ENCODE peak calls at places on chromosomes 12 and 14, in six cellular contexts. T is left ventricle myocardium inferior, L is heart right ventricle, Y is DND-41, A is IMR-90, U is mammary epithelial cell. D is an unnamed sample.

GRCh38 chr12:10113085-10113484 is 14.3 kb upstream of the CLEC1A start:
- DNase-seq in T (no peak), L (no peak), Y (no peak), A (peak; percentile 43), U (no peak), D (no peak)

GRCh38 chr12:1279050-1279449 is 288.0 kb downstream of the ERC1 start:
- DNase-seq in T (no peak), L (no peak), Y (no peak), A (no peak), U (no peak), D (no peak)

GRCh38 chr12:93173178-93173957 is 204.4 kb upstream of the NUDT4 start:
- DNase-seq in T (no peak), L (no peak), Y (peak; percentile 15), A (peak; percentile 75), U (no peak), D (no peak)

GRCh38 chr12:50505945-50506344 is 1.2 kb downstream of the DIP2B start:
- DNase-seq in T (no peak), L (no peak), Y (no peak), A (no peak), U (peak; percentile 34), D (no peak)

GRCh38 chr14:21987937-21988336 is 314.3 kb upstream of the OR4E1 start:
- DNase-seq in T (no peak), L (no peak), Y (peak; percentile 32), A (peak; percentile 12), U (peak; percentile 19), D (no peak)

GRCh38 chr12:76041406-76041805 is 9.8 kb upstream of the PHLDA1 start:
- DNase-seq in T (no peak), L (no peak), Y (no peak), A (no peak), U (no peak), D (no peak)

GRCh38 chr12:66398931-66399625 is 96.8 kb downstream of the HELB start:
- DNase-seq in T (no peak), L (no peak), Y (no peak), A (peak; percentile 60), U (no peak), D (no peak)

GRCh38 chr14:94120667-94121335 is 8.6 kb downstream of the IFI27L2 start:
- DNase-seq in T (no peak), L (no peak), Y (no peak), A (peak; percentile 90), U (peak; percentile 81), D (no peak)

GRCh38 chr12:32043928-32044549 is 62.6 kb upstream of the BICD1 start:
- DNase-seq in T (no peak), L (no peak), Y (no peak), A (no peak), U (peak; percentile 26), D (no peak)

GRCh38 chr12:88237954-88238353 is 95.8 kb downstream of the TMTC3 start:
- DNase-seq in T (no peak), L (no peak), Y (no peak), A (peak; percentile 84), U (peak; percentile 82), D (no peak)

GRCh38 chr14:94344389-94344788 is 21.3 kb upstream of the SERPINA6 start:
- DNase-seq in T (no peak), L (no peak), Y (no peak), A (no peak), U (no peak), D (no peak)

GRCh38 chr12:53791735-53792326 is 40.1 kb upstream of the CISTR start:
- DNase-seq in T (no peak), L (no peak), Y (peak; percentile 21), A (no peak), U (peak; percentile 26), D (peak; percentile 26)

GRCh38 chr12:50676761-50677160 is 87.1 kb upstream of the ATF1 start:
- DNase-seq in T (no peak), L (no peak), Y (no peak), A (no peak), U (no peak), D (no peak)

GRCh38 chr12:46214668-46215429 is 54.0 kb downstream of the SLC38A1 start:
- DNase-seq in T (no peak), L (no peak), Y (peak; percentile 48), A (peak; percentile 36), U (no peak), D (peak; percentile 77)

GRCh38 chr12:92030618-92031017 is 115.0 kb downstream of the BTG1 start:
- DNase-seq in T (no peak), L (no peak), Y (peak; percentile 88), A (peak; percentile 24), U (peak; percentile 43), D (no peak)

GRCh38 chr14:97977711-97978261 is 1180.6 kb downstream of the VRK1 start:
- DNase-seq in T (peak; percentile 79), L (peak; percentile 83), Y (peak; percentile 95), A (no peak), U (peak; percentile 31), D (peak; percentile 82)

GRCh38 chr12:103728323-103728722 is 112.7 kb downstream of the NT5DC3 start:
- DNase-seq in T (no peak), L (no peak), Y (no peak), A (peak; percentile 42), U (no peak), D (no peak)

GRCh38 chr14:34640826-34641225 is 10.9 kb upstream of the SNX6 start:
- DNase-seq in T (no peak), L (no peak), Y (no peak), A (no peak), U (no peak), D (no peak)

GRCh38 chr14:58427289-58428010 is at the start of the genes KIAA0586 and TIMM9:
- DNase-seq in T (peak; percentile 96), L (peak; percentile 94), Y (peak; percentile 97), A (peak; percentile 99), U (peak; percentile 97), D (peak; percentile 95)

GRCh38 chr12:53596920-53597363 is 29.2 kb downstream of the ATF7 start:
- DNase-seq in T (no peak), L (no peak), Y (no peak), A (peak; percentile 59), U (no peak), D (no peak)

GRCh38 chr12:100468126-100468525 is 5.5 kb upstream of the NR1H4 start:
- DNase-seq in T (no peak), L (no peak), Y (no peak), A (no peak), U (no peak), D (no peak)

GRCh38 chr14:54138024-54138353 is 181.4 kb upstream of the BMP4 start:
- DNase-seq in T (no peak), L (no peak), Y (no peak), A (no peak), U (no peak), D (no peak)
- H3K4me3 ChIP-seq in T (no peak overlapping the region), L (no peak overlapping the region), Y (no peak overlapping the region), A (no peak overlapping the region), U (no peak overlapping the region), D (no peak overlapping the region)

DNA sequence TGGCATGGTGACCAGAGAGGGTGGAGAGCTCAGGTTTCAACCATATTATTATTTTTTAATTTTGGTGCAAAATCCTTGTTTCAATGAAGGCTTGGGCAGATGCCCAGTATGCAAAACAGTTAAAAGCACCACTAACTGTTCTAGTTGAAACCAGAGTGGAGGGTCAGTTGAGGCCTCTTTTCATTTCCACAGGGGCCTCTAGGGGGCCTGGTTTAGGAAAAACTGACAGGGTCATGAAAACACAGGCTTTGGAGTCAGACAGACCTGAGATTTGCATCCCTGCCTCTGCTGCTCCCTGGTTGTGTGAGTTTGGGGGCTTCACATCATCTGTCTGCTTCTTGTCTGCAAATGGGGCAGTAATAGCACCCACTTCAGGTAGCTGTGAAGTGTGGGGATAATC is 3.3 kb upstream of the RPH3A start:
- DNase-seq in T (no peak), L (no peak), Y (no peak), A (no peak), U (no peak), D (no peak)
- TF ChIP-seq CTCF in T (no peak), L (no peak), Y (no peak), A (no peak), U (no peak), D (no peak)

GRCh38 chr14:104142136-104143041 is 4.0 kb downstream of the KIF26A start:
- DNase-seq in T (no peak), L (no peak), Y (no peak), A (no peak), U (no peak), D (no peak)

GRCh38 chr14:104139460-104140212 is 1.2 kb downstream of the KIF26A start:
- DNase-seq in T (peak; percentile 15), L (peak; percentile 21), Y (no peak), A (no peak), U (no peak), D (peak; percentile 29)

GRCh38 chr14:104141621-104142091 is 3.3 kb downstream of the KIF26A start:
- DNase-seq in T (no peak), L (peak; percentile 10), Y (no peak), A (no peak), U (no peak), D (peak; percentile 25)

GRCh38 chr14:104140213-104140462 is 1.8 kb downstream of the KIF26A start:
- DNase-seq in T (peak; percentile 15), L (peak; percentile 22), Y (no peak), A (no peak), U (no peak), D (peak; percentile 19)

DNA sequence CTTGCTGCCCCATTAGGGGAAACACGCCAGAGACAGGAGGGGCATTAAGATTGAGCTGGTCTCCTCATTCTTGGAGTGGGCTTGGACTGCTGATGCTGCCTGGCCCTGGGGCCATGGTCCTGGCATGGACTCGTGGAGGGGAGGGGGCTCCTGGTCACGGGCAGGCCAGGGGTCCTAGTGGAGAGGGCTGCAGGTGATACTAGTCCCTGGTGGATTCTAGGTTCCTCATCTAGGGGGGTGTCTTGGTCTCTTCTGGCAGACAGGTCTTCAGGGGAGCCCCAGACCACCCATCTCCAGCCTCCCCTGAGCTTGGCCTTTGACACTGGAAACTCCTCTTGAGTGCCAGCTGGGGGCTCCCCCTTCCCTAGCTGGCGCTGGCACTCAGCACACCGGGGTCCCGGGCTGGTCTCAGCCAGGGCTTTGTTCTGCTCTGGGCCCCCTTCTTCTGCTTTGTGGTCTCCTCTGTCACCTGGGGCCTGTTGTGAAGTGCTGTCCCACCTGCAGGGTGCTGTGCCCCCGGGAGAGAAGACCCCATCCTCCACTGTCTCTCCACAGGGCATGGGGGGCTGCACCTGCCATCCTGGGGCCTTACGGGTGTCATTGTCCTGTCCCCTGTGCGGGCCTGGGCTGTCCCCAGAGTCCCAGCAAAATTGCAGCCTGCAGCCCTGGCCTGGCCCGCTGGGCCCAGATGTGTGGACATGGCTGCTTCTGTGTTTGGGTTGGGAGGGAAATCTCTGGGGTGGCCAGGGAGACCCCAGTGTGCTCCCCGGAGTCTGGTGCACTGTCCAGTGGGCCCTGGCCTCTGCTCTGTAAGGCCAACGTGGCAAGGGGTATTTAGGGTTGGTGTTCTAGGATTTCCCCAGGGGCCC is 2.3 kb downstream of the KIF26A start:
- DNase-seq in T (no peak), L (peak; percentile 7), Y (no peak), A (no peak), U (no peak), D (no peak)
- H3K4me3 ChIP-seq in T (peak overlapping the region; percentile 77), L (peak overlapping the region; percentile 58), Y (no peak overlapping the region), A (no peak overlapping the region), U (no peak overlapping the region), D (no peak overlapping the region)

DNA sequence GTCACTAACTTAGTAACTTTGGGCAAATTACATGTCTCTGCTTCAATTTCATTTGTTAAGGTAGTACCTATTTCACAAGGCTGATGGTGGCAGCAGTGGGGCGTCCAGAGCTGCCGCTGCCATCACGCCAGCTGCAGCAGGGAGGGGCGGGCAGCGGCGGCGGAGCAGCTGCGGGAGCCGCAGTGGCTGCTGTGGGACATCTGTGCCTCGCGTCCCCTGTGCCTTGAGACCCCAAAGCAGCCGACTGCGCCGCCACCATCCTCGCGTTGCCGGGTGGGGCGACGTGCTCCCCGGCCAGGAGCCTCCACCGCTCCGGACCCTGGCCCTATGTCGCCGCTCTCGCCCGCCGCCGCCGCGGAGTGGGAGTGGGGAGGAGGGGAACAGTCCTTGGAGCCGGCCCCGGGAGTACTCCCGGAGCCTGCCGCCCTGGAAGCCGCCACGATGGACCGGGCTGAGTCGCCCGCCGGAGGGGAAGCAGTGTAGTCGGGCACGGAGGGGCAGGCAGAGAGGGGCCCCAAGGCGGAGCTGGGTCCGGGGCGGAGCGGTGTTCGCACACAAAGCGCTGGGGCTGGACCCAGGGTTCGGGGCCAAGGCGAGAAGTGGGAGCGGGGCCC is 51.4 kb downstream of the A2M start:
- DNase-seq in T (peak; percentile 69), L (peak; percentile 61), Y (no peak), A (peak; percentile 10), U (peak; percentile 62), D (peak; percentile 71)
- TF ChIP-seq CTCF in T (peak; percentile 55), L (no peak), Y (no peak), A (peak; percentile 11), U (peak; percentile 70), D (no peak)

D was measured in mucosa of descending colon.